ENCODE peak calls at places on chromosomes 2 and 18, in five cellular contexts. One of them, this sample, is unnamed.

GRCh38 chr18:44396550-44396949 is 284.1 kb upstream of the SETBP1 start:
- DNase-seq in activated CD4-positive, CD25-positive, alpha-beta regulatory T cell treated with anti-CD3 and anti-CD28 coated beads, Interleukin-2, amount 50 U/mL, for 72 hours: no peak
- DNase-seq in midbrain: no peak
- DNase-seq in stimulated activated CD8-positive, alpha-beta memory T cell treated with anti-CD3 and anti-CD28 coated beads, Interleukin-15, amount 100 ng/mL, for 1 hour: no peak
- DNase-seq in stomach: no peak
- DNase-seq in this sample: no peak

GRCh38 chr2:120961396-120961795 is 225.7 kb downstream of the GLI2 start:
- DNase-seq in midbrain: no peak
- DNase-seq in stimulated activated CD8-positive, alpha-beta memory T cell treated with anti-CD3 and anti-CD28 coated beads, Interleukin-15, amount 100 ng/mL, for 1 hour: no peak
- DNase-seq in stomach: no peak
- DNase-seq in activated CD4-positive, CD25-positive, alpha-beta regulatory T cell treated with anti-CD3 and anti-CD28 coated beads, Interleukin-2, amount 50 U/mL, for 72 hours: no peak
- DNase-seq in this sample: no peak

GRCh38 chr2:46814160-46814559 is 101.4 kb downstream of the MCFD2 start:
- DNase-seq in stimulated activated CD8-positive, alpha-beta memory T cell treated with anti-CD3 and anti-CD28 coated beads, Interleukin-15, amount 100 ng/mL, for 1 hour: no peak
- DNase-seq in stomach: no peak
- DNase-seq in activated CD4-positive, CD25-positive, alpha-beta regulatory T cell treated with anti-CD3 and anti-CD28 coated beads, Interleukin-2, amount 50 U/mL, for 72 hours: no peak
- DNase-seq in midbrain: no peak
- DNase-seq in this sample: no peak

GRCh38 chr2:179020156-179020750 is 29.7 kb downstream of the CCDC141 start:
- DNase-seq in activated CD4-positive, CD25-positive, alpha-beta regulatory T cell treated with anti-CD3 and anti-CD28 coated beads, Interleukin-2, amount 50 U/mL, for 72 hours: peak
- DNase-seq in stomach: peak
- DNase-seq in midbrain: no peak
- DNase-seq in stimulated activated CD8-positive, alpha-beta memory T cell treated with anti-CD3 and anti-CD28 coated beads, Interleukin-15, amount 100 ng/mL, for 1 hour: no peak
- DNase-seq in this sample: no peak

GRCh38 chr2:27072950-27073349 is 1.5 kb upstream of the OST4 start:
- DNase-seq in midbrain: no peak
- DNase-seq in activated CD4-positive, CD25-positive, alpha-beta regulatory T cell treated with anti-CD3 and anti-CD28 coated beads, Interleukin-2, amount 50 U/mL, for 72 hours: no peak
- DNase-seq in stomach: no peak
- DNase-seq in stimulated activated CD8-positive, alpha-beta memory T cell treated with anti-CD3 and anti-CD28 coated beads, Interleukin-15, amount 100 ng/mL, for 1 hour: no peak
- DNase-seq in this sample: no peak

GRCh38 chr2:181785677-181786344 is 105.5 kb upstream of the NEUROD1 start:
- DNase-seq in stimulated activated CD8-positive, alpha-beta memory T cell treated with anti-CD3 and anti-CD28 coated beads, Interleukin-15, amount 100 ng/mL, for 1 hour: no peak
- DNase-seq in stomach: no peak
- DNase-seq in activated CD4-positive, CD25-positive, alpha-beta regulatory T cell treated with anti-CD3 and anti-CD28 coated beads, Interleukin-2, amount 50 U/mL, for 72 hours: no peak
- DNase-seq in midbrain: no peak
- DNase-seq in this sample: no peak

GRCh38 chr2:46937457-46937856 is 21.9 kb upstream of the MCFD2 start:
- DNase-seq in midbrain: no peak
- DNase-seq in stimulated activated CD8-positive, alpha-beta memory T cell treated with anti-CD3 and anti-CD28 coated beads, Interleukin-15, amount 100 ng/mL, for 1 hour: no peak
- DNase-seq in activated CD4-positive, CD25-positive, alpha-beta regulatory T cell treated with anti-CD3 and anti-CD28 coated beads, Interleukin-2, amount 50 U/mL, for 72 hours: no peak
- DNase-seq in stomach: no peak
- DNase-seq in this sample: no peak

GRCh38 chr2:235413084-235413483 is 80.8 kb upstream of the AGAP1 start:
- DNase-seq in stomach: no peak
- DNase-seq in activated CD4-positive, CD25-positive, alpha-beta regulatory T cell treated with anti-CD3 and anti-CD28 coated beads, Interleukin-2, amount 50 U/mL, for 72 hours: no peak
- DNase-seq in stimulated activated CD8-positive, alpha-beta memory T cell treated with anti-CD3 and anti-CD28 coated beads, Interleukin-15, amount 100 ng/mL, for 1 hour: no peak
- DNase-seq in midbrain: no peak
- DNase-seq in this sample: no peak

GRCh38 chr2:35973132-35973736 is 382.3 kb upstream of the CRIM1 start:
- DNase-seq in activated CD4-positive, CD25-positive, alpha-beta regulatory T cell treated with anti-CD3 and anti-CD28 coated beads, Interleukin-2, amount 50 U/mL, for 72 hours: no peak
- DNase-seq in stimulated activated CD8-positive, alpha-beta memory T cell treated with anti-CD3 and anti-CD28 coated beads, Interleukin-15, amount 100 ng/mL, for 1 hour: no peak
- DNase-seq in stomach: no peak
- DNase-seq in midbrain: peak
- DNase-seq in this sample: no peak

GRCh38 chr2:893311-893710 is 57.3 kb upstream of the SNTG2 start:
- DNase-seq in stomach: peak
- DNase-seq in activated CD4-positive, CD25-positive, alpha-beta regulatory T cell treated with anti-CD3 and anti-CD28 coated beads, Interleukin-2, amount 50 U/mL, for 72 hours: no peak
- DNase-seq in midbrain: no peak
- DNase-seq in stimulated activated CD8-positive, alpha-beta memory T cell treated with anti-CD3 and anti-CD28 coated beads, Interleukin-15, amount 100 ng/mL, for 1 hour: no peak
- DNase-seq in this sample: no peak

GRCh38 chr2:219662566-219662965 is 35.1 kb downstream of the SLC4A3 start:
- DNase-seq in midbrain: no peak
- DNase-seq in stimulated activated CD8-positive, alpha-beta memory T cell treated with anti-CD3 and anti-CD28 coated beads, Interleukin-15, amount 100 ng/mL, for 1 hour: no peak
- DNase-seq in stomach: no peak
- DNase-seq in activated CD4-positive, CD25-positive, alpha-beta regulatory T cell treated with anti-CD3 and anti-CD28 coated beads, Interleukin-2, amount 50 U/mL, for 72 hours: no peak
- DNase-seq in this sample: no peak